ENCODE peak calls at places on chromosomes 13 and 19, in ten cellular contexts. J, R, K, N, O, B, F, I, V and X are unnamed samples. For H3K27me3 and H3K4me1, the result is how much of the 10 kb centered on the place peaks cover.

GRCh38 chr13:77143325-77143907 is 116.5 kb upstream of the FBXL3 start:
- DNase-seq in R (no peak), V (no peak), K (no peak), J (no peak), I (no peak), F (peak), B (no peak), N (no peak), O (no peak), X (peak)

GRCh38 chr19:14979498-14980255 is at the start of gene SLC1A6:
- DNase-seq in K (no peak), J (no peak), N (peak), B (peak), O (no peak), V (no peak), F (no peak), R (no peak), I (no peak), X (peak)

GRCh38 chr19:52237771-52238400 is 31.5 kb upstream of the ZNF766 start:
- DNase-seq in N (peak), K (no peak), B (peak), V (peak), O (peak), R (peak), F (peak), I (peak), J (peak), X (peak)

GRCh38 chr13:50229935-50230334 is 214.7 kb downstream of the KCNRG start:
- DNase-seq in K (no peak), F (no peak), J (no peak), V (no peak), I (no peak), R (no peak), O (no peak), N (no peak), B (no peak), X (no peak)

GRCh38 chr13:33723772-33724435 is 94.0 kb upstream of the RFC3 start:
- DNase-seq in K (no peak), I (peak), B (peak), O (peak), N (peak), F (peak), V (peak), J (peak), R (peak), X (peak)

GRCh38 chr13:21328836-21329477 is 130.1 kb downstream of the ZDHHC20 start:
- DNase-seq in V (no peak), J (no peak), O (no peak), B (no peak), R (no peak), I (no peak), N (no peak), K (no peak), F (no peak), X (no peak)

GRCh38 chr19:12793290-12794195 is 2.3 kb downstream of the JUNB start:
- DNase-seq in I (peak), B (peak), K (peak), F (peak), N (peak), J (peak), V (peak), O (peak), R (peak), X (peak)

GRCh38 chr19:45275370-45275971 is 24.4 kb downstream of the MARK4 start:
- DNase-seq in O (no peak), V (no peak), F (no peak), I (no peak), B (no peak), R (no peak), N (no peak), J (no peak), K (no peak), X (no peak)

GRCh38 chr13:41765813-41766212 is 195.1 kb downstream of the VWA8 start:
- DNase-seq in V (no peak), F (no peak), I (no peak), K (no peak), B (no peak), O (no peak), N (no peak), R (no peak), J (no peak), X (no peak)

GRCh38 chr19:53809518-53810186 is 14.5 kb downstream of the NLRP12 start:
- DNase-seq in F (no peak), R (no peak), B (peak), J (no peak), V (no peak), O (no peak), K (no peak), I (no peak), N (peak), X (no peak)

GRCh38 chr19:11624064-11624463 is 26.8 kb downstream of the ZNF627 start:
- DNase-seq in I (no peak), F (no peak), O (no peak), J (no peak), K (no peak), N (no peak), B (no peak), R (no peak), V (no peak), X (peak)
- H3K27me3 ChIP-seq in I (under half), F (under half), O (under half), J (under half), K (under half), N (under half), B (under half), R (under half), V (under half), X (under half)

DNA sequence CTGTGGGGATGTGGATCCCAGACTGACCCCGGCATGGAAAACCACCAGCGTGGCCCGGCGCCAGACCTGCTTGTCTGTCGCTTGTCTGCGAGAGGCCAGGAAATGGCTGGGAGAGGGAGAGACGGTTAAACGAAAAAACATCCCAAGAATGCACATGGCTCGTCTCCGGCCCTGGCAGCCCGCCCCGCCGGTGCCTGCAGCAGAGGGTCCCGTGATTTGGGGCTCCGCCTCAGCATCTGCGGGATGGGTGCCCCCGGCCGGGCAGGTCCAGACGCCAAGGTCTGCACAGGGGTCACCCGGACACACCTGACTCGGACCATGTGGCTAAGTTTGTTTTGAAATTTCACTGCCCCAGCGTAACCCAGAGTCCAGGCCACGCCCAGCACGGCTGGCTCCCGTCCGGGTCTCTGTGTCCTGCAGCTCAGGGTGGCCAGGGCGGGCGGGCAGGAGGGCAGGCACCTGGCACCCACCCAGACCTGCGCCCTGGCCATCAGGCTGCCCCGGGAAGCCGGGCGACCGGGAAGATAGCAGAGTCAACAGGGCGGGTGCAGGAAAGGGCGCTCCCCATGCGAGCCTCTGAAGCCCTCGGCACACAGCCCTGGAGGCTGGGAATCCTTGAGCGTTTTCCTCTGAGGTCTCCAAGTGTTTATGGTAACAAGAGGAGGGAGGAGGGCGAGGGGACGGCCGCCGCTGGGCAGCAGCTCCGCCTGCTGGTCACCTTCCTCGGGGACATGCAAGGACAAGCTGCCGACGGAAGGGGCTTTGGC is 103.2 kb downstream of the GADD45B start:
- DNase-seq in K (peak), O (peak), F (peak), V (peak), R (peak), B (peak), N (peak), I (peak), J (peak), X (peak)
- H3K4me3 ChIP-seq in K (peak), O (peak), F (peak), V (peak), R (peak), B (peak), N (peak), I (peak), J (peak), X (peak)

GRCh38 chr13:46679369-46680180 is 117.4 kb downstream of the ESD start:
- DNase-seq in N (no peak), V (peak), O (no peak), R (no peak), K (peak), B (no peak), J (peak), I (no peak), F (no peak), X (peak)

GRCh38 chr13:46684287-46685001 is 112.5 kb downstream of the ESD start:
- DNase-seq in O (no peak), K (no peak), V (no peak), J (no peak), N (peak), B (peak), I (no peak), R (no peak), F (no peak), X (peak)

GRCh38 chr13:46683879-46684278 is 113.1 kb downstream of the ESD start:
- DNase-seq in O (no peak), I (no peak), J (no peak), K (no peak), N (no peak), V (no peak), R (no peak), F (no peak), B (no peak), X (peak)

GRCh38 chr13:46685006-46685730 is 111.8 kb downstream of the ESD start:
- DNase-seq in I (no peak), V (no peak), R (no peak), F (no peak), K (no peak), B (no peak), N (no peak), O (no peak), J (no peak), X (no peak)

GRCh38 chr13:46682015-46682414 is 114.9 kb downstream of the ESD start:
- DNase-seq in B (no peak), F (no peak), J (no peak), R (no peak), I (no peak), V (no peak), K (no peak), N (no peak), O (no peak), X (no peak)
- H3K4me1 ChIP-seq in B (under half), F (under half), J (half or more), R (half or more), I (under half), V (under half), K (under half), N (under half), O (under half), X (under half)

GRCh38 chr13:30140973-30141372 is 166.4 kb downstream of the KATNAL1 start:
- DNase-seq in R (no peak), V (no peak), O (no peak), F (no peak), I (no peak), J (no peak), B (no peak), N (no peak), K (no peak), X (no peak)

GRCh38 chr13:30141773-30142501 is 165.4 kb downstream of the KATNAL1 start:
- DNase-seq in J (no peak), V (no peak), O (no peak), R (no peak), B (no peak), K (no peak), I (no peak), F (no peak), N (no peak), X (no peak)

GRCh38 chr13:30145709-30146367 is 161.5 kb downstream of the KATNAL1 start:
- DNase-seq in O (no peak), B (no peak), N (no peak), V (no peak), F (no peak), R (no peak), K (no peak), J (no peak), I (no peak), X (no peak)

GRCh38 chr13:30142502-30143211 is 164.7 kb downstream of the KATNAL1 start:
- DNase-seq in V (peak), N (peak), J (no peak), R (no peak), O (peak), F (peak), I (no peak), B (peak), K (no peak), X (peak)

DNA sequence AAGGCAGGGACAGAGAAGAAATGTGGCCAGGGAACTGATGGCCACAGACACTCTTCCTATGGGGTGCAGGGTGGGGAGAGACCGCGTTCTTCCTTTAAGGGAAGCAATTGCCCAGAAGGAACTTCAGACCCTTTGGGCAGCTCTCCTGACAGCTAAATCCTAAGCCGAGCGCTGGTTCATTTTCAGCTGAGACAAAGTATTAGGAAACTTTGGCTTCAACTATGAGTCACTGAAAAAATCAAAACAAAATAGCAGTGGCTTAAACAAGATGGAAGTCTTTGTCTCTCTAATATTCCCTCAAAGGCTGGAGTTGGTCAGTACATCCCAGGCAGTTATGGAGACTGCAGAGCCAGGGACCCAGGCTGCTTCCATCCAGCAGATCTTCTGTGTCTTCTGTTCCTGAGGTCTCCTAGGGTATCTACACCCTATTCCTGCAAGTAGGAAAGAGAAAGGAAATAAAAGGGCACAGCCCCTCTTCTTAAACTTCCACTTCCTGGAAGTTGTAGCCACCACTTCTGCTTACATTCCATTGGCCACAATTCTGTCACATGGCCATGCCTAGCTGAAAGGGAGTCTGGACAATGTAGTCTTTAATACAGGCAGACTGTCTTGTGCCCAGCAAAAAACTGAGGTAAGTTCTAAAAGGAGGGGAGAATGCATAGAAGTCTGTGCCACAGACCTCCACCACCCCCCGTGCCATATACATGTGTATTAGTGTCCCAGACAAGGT is 163.5 kb downstream of the KATNAL1 start:
- DNase-seq in J (no peak), R (no peak), N (no peak), I (no peak), O (no peak), F (no peak), K (no peak), B (no peak), V (no peak), X (peak)
- H3K27me3 ChIP-seq in J (under half), R (under half), N (under half), I (under half), O (under half), F (under half), K (under half), B (under half), V (under half), X (under half)

GRCh38 chr19:17078920-17079709 is 3.5 kb downstream of the MYO9B start:
- DNase-seq in K (no peak), B (peak), R (no peak), O (no peak), V (no peak), N (no peak), J (no peak), F (no peak), I (no peak), X (no peak)
- H3K4me3 ChIP-seq in K (no peak), B (no peak), R (peak), O (peak), V (peak), N (no peak), J (no peak), F (peak), I (peak), X (peak)

GRCh38 chr13:25319781-25320180 is 18.4 kb downstream of the NUP58 start:
- DNase-seq in I (no peak), V (no peak), F (no peak), R (no peak), B (no peak), J (no peak), K (no peak), N (no peak), O (no peak), X (no peak)

GRCh38 chr13:25329706-25330105 is 28.3 kb downstream of the NUP58 start:
- DNase-seq in V (no peak), B (peak), I (no peak), J (no peak), R (no peak), O (no peak), N (no peak), K (no peak), F (peak), X (peak)

GRCh38 chr13:25324100-25324499 is 22.7 kb downstream of the NUP58 start:
- DNase-seq in R (no peak), J (no peak), V (no peak), B (no peak), N (no peak), I (no peak), F (no peak), K (no peak), O (no peak), X (peak)
- H3K4me1 ChIP-seq in R (under half), J (under half), V (under half), B (under half), N (under half), I (under half), F (under half), K (under half), O (under half), X (under half)